ENCODE peak calls at places on chromosomes 6 and 20, in ten cellular contexts. L is fibroblast of pulmonary artery, M is NB4, X is H1, W is tibial artery, D is type B pancreatic cell, A is AG09319, U is astrocyte of the cerebellum, P is stomach, E is heart left ventricle. O is an unnamed sample.

GRCh38 chr20:31595654-31596411 is 9.3 kb upstream of the ID1 start:
- DNase-seq in L (peak), M (no peak), X (peak), W (peak), D (peak), A (peak), U (no peak), P (peak), E (peak), O (no peak)

GRCh38 chr6:46325561-46326525 is 155.1 kb upstream of the ENPP5 start:
- DNase-seq in L (peak), M (peak), X (peak), W (no peak), D (no peak), A (peak), U (peak), P (no peak), E (no peak), O (peak)

GRCh38 chr20:48530957-48531356 is 296.8 kb downstream of the PREX1 start:
- DNase-seq in L (no peak), M (no peak), X (no peak), W (no peak), D (no peak), A (no peak), U (no peak), P (no peak), E (no peak), O (no peak)

GRCh38 chr6:140809694-140810101 is 1323.0 kb upstream of the GJE1 start:
- DNase-seq in L (peak), M (no peak), X (no peak), W (no peak), D (no peak), A (no peak), U (no peak), P (no peak), E (no peak), O (peak)

GRCh38 chr20:58981564-58982364 is 708 bp downstream of the NELFCD start:
- DNase-seq in L (peak), M (peak), X (peak), W (no peak), D (peak), A (no peak), U (no peak), P (peak), E (no peak), O (peak)

GRCh38 chr6:2661651-2662050 is 89.1 kb downstream of the MYLK4 start:
- DNase-seq in L (no peak), M (no peak), X (no peak), W (no peak), D (no peak), A (no peak), U (no peak), P (no peak), E (no peak), O (no peak)

GRCh38 chr6:41600499-41601247 is 37.6 kb upstream of the MDFI start:
- DNase-seq in L (no peak), M (no peak), X (no peak), W (no peak), D (no peak), A (no peak), U (no peak), P (no peak), E (no peak), O (no peak)

GRCh38 chr6:96994660-96995059 is 70.1 kb downstream of the KLHL32 start:
- DNase-seq in L (no peak), M (no peak), X (no peak), W (no peak), D (no peak), A (no peak), U (no peak), P (no peak), E (no peak), O (no peak)

GRCh38 chr6:134422426-134423231 is 104.7 kb upstream of the SGK1 start:
- DNase-seq in L (peak), M (no peak), X (no peak), W (no peak), D (no peak), A (peak), U (peak), P (no peak), E (no peak), O (no peak)

GRCh38 chr6:63546236-63546635 is 26.0 kb upstream of the LOC128125822 start:
- DNase-seq in L (no peak), M (no peak), X (no peak), W (no peak), D (no peak), A (no peak), U (no peak), P (no peak), E (no peak), O (no peak)

GRCh38 chr20:47490795-47491194 is 10.9 kb upstream of the NCOA3 start:
- DNase-seq in L (no peak), M (peak), X (no peak), W (no peak), D (no peak), A (no peak), U (no peak), P (no peak), E (no peak), O (no peak)

GRCh38 chr6:28988536-28989415 is 16.3 kb downstream of the ZNF311 start:
- DNase-seq in L (peak), M (peak), X (peak), W (no peak), D (peak), A (no peak), U (no peak), P (peak), E (peak), O (peak)

GRCh38 chr20:63534427-63534830 is 2.7 kb downstream of the PTK6 start:
- DNase-seq in L (no peak), M (no peak), X (peak), W (no peak), D (no peak), A (no peak), U (no peak), P (no peak), E (peak), O (no peak)

GRCh38 chr6:19836799-19837510 is at the start of gene ID4:
- DNase-seq in L (peak), M (no peak), X (peak), W (peak), D (peak), A (peak), U (peak), P (peak), E (peak), O (no peak)

GRCh38 chr6:165805604-165806003 is 142.6 kb upstream of the PDE10A start:
- DNase-seq in L (no peak), M (no peak), X (peak), W (no peak), D (no peak), A (no peak), U (no peak), P (no peak), E (no peak), O (no peak)

DNA sequence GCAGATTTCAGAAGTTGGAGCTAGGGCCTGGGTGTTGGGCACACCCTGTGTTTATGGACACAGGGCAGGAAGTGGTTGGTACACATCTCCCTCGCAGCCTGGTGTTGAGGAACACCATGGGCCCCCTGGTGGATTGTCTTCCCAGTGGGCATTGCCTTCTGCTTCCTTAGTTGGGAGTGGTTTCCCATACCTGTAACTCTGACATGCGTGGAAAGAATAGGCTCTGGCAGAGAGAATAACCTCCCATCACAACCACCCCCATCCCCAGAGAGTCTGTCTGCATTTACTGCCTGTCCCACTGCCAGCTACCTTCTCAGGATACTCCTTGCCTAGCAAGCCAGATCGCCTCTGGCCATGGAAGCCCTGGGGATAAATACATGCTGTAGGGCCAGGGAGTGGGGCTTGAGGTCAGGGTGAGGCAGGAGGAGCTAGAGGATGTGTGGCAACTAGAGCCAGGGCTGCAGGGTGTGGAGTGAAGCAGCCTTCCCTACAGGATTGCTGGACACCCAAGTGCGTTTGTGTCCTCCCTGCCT is 14.7 kb downstream of the LRRC73 start:
- DNase-seq in L (no peak), M (peak), X (no peak), W (no peak), D (no peak), A (no peak), U (no peak), P (no peak), E (no peak), O (no peak)
- TF ChIP-seq CTCF in L (peak), M (no peak), X (peak), W (no peak), D (peak), A (peak), U (no peak), P (peak), E (peak), O (no peak)

GRCh38 chr6:158752613-158753012 is 66.6 kb downstream of the EZR start:
- DNase-seq in L (peak), M (no peak), X (no peak), W (no peak), D (no peak), A (no peak), U (no peak), P (peak), E (peak), O (no peak)
- TF ChIP-seq CTCF in L (peak), M (peak), X (peak), W (no peak), D (no peak), A (peak), U (peak), P (peak), E (peak), O (no peak)

DNA sequence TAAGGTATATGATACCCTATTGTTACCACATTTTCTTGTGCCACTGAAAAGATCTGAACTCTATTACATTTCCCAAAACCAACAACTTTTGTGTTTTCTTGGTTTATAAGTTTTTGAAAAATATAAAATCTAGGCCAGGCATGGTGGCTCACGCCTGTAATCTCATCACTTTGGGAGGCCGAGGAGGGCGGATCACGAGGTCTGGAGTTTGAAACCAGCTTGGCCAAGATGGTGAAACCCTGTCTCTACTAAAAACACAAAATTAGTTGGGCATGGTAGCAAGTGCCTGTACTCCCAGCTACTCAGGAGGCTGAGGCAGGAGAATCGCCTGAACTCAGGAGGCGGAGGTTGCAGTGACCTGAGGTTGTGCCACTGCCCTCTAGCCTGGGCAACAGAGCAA is 34.3 kb downstream of the SAMHD1 start:
- DNase-seq in L (no peak), M (no peak), X (no peak), W (no peak), D (no peak), A (no peak), U (no peak), P (no peak), E (no peak), O (no peak)
- TF ChIP-seq CTCF in L (no peak), M (no peak), X (no peak), W (no peak), D (no peak), A (no peak), U (no peak), P (no peak), E (no peak), O (no peak)

GRCh38 chr6:90637321-90637720 is 50.4 kb upstream of the MAP3K7 start:
- DNase-seq in L (no peak), M (no peak), X (no peak), W (no peak), D (no peak), A (no peak), U (no peak), P (no peak), E (no peak), O (no peak)
- TF ChIP-seq CTCF in L (no peak), M (no peak), X (no peak), W (no peak), D (no peak), A (no peak), U (no peak), P (no peak), E (no peak), O (no peak)

O was measured in activated CD8-positive, alpha-beta T cell treated with anti-CD3 and anti-CD28 coated beads for 36 hours.